ENCODE peak calls at places on chromosome 7, in ten cellular contexts. One of them, this sample, is unnamed. For H3K9me3, the result is how much of the 10 kb centered on the place peaks cover.

GRCh38 chr7:47937711-47938573 is 10.3 kb downstream of the PKD1L1 start:
- DNase-seq in uterus: no peak
- DNase-seq in right lobe of liver: no peak
- DNase-seq in H1: no peak
- DNase-seq in upper lobe of right lung: no peak
- DNase-seq in BE2C: no peak
- DNase-seq in body of pancreas: no peak
- DNase-seq in OCI-LY7: peak
- DNase-seq in CD4-positive, alpha-beta T cell: no peak
- DNase-seq in cardiac muscle cell: no peak
- DNase-seq in this sample: no peak

GRCh38 chr7:26005683-26006410 is 146.2 kb upstream of the NFE2L3 start:
- DNase-seq in OCI-LY7: no peak
- DNase-seq in upper lobe of right lung: no peak
- DNase-seq in body of pancreas: peak
- DNase-seq in CD4-positive, alpha-beta T cell: no peak
- DNase-seq in right lobe of liver: no peak
- DNase-seq in H1: no peak
- DNase-seq in cardiac muscle cell: no peak
- DNase-seq in BE2C: no peak
- DNase-seq in uterus: no peak
- DNase-seq in this sample: no peak

GRCh38 chr7:105163718-105164117 is 149.7 kb downstream of the KMT2E start:
- DNase-seq in body of pancreas: no peak
- DNase-seq in H1: no peak
- DNase-seq in OCI-LY7: no peak
- DNase-seq in CD4-positive, alpha-beta T cell: no peak
- DNase-seq in BE2C: no peak
- DNase-seq in right lobe of liver: no peak
- DNase-seq in uterus: no peak
- DNase-seq in cardiac muscle cell: no peak
- DNase-seq in upper lobe of right lung: no peak
- DNase-seq in this sample: no peak

GRCh38 chr7:149799397-149800168 is 26.2 kb upstream of the ZNF467 start:
- DNase-seq in right lobe of liver: peak
- DNase-seq in body of pancreas: peak
- DNase-seq in CD4-positive, alpha-beta T cell: peak
- DNase-seq in H1: peak
- DNase-seq in cardiac muscle cell: peak
- DNase-seq in uterus: no peak
- DNase-seq in OCI-LY7: peak
- DNase-seq in BE2C: peak
- DNase-seq in upper lobe of right lung: no peak
- DNase-seq in this sample: no peak

GRCh38 chr7:94882891-94883290 is 24.5 kb upstream of the PPP1R9A start:
- DNase-seq in CD4-positive, alpha-beta T cell: no peak
- DNase-seq in OCI-LY7: no peak
- DNase-seq in H1: no peak
- DNase-seq in upper lobe of right lung: no peak
- DNase-seq in BE2C: no peak
- DNase-seq in right lobe of liver: no peak
- DNase-seq in cardiac muscle cell: no peak
- DNase-seq in body of pancreas: no peak
- DNase-seq in uterus: no peak
- DNase-seq in this sample: peak

GRCh38 chr7:28993371-28993770 is 35.2 kb upstream of the TRIL start:
- DNase-seq in CD4-positive, alpha-beta T cell: no peak
- DNase-seq in uterus: no peak
- DNase-seq in body of pancreas: no peak
- DNase-seq in cardiac muscle cell: no peak
- DNase-seq in H1: no peak
- DNase-seq in BE2C: no peak
- DNase-seq in right lobe of liver: no peak
- DNase-seq in upper lobe of right lung: no peak
- DNase-seq in OCI-LY7: no peak
- DNase-seq in this sample: no peak

GRCh38 chr7:22555476-22555875 is 55.5 kb upstream of the STEAP1B start:
- DNase-seq in cardiac muscle cell: no peak
- DNase-seq in H1: peak
- DNase-seq in CD4-positive, alpha-beta T cell: no peak
- DNase-seq in upper lobe of right lung: no peak
- DNase-seq in uterus: no peak
- DNase-seq in body of pancreas: no peak
- DNase-seq in BE2C: no peak
- DNase-seq in OCI-LY7: no peak
- DNase-seq in right lobe of liver: peak
- DNase-seq in this sample: no peak

GRCh38 chr7:93176961-93177580 is 28.9 kb upstream of the SAMD9L start:
- DNase-seq in H1: no peak
- DNase-seq in body of pancreas: no peak
- DNase-seq in cardiac muscle cell: no peak
- DNase-seq in right lobe of liver: no peak
- DNase-seq in uterus: no peak
- DNase-seq in upper lobe of right lung: no peak
- DNase-seq in OCI-LY7: no peak
- DNase-seq in BE2C: no peak
- DNase-seq in CD4-positive, alpha-beta T cell: no peak
- DNase-seq in this sample: no peak

GRCh38 chr7:55133630-55134392 is 115.0 kb downstream of the EGFR start:
- DNase-seq in cardiac muscle cell: peak
- DNase-seq in BE2C: peak
- DNase-seq in CD4-positive, alpha-beta T cell: no peak
- DNase-seq in H1: no peak
- DNase-seq in OCI-LY7: no peak
- DNase-seq in right lobe of liver: peak
- DNase-seq in upper lobe of right lung: peak
- DNase-seq in uterus: no peak
- DNase-seq in body of pancreas: no peak
- DNase-seq in this sample: peak

GRCh38 chr7:97021443-97022261 is 3.0 kb downstream of the DLX5 start:
- DNase-seq in CD4-positive, alpha-beta T cell: no peak
- DNase-seq in upper lobe of right lung: no peak
- DNase-seq in cardiac muscle cell: no peak
- DNase-seq in right lobe of liver: no peak
- DNase-seq in H1: peak
- DNase-seq in body of pancreas: peak
- DNase-seq in OCI-LY7: no peak
- DNase-seq in uterus: no peak
- DNase-seq in BE2C: no peak
- DNase-seq in this sample: peak

GRCh38 chr7:278081-278480 is 11.9 kb upstream of the FOXL3 start:
- DNase-seq in uterus: no peak
- DNase-seq in cardiac muscle cell: no peak
- DNase-seq in CD4-positive, alpha-beta T cell: no peak
- DNase-seq in H1: no peak
- DNase-seq in body of pancreas: no peak
- DNase-seq in BE2C: no peak
- DNase-seq in upper lobe of right lung: no peak
- DNase-seq in OCI-LY7: no peak
- DNase-seq in right lobe of liver: no peak
- DNase-seq in this sample: no peak
- H3K9me3 ChIP-seq in uterus: under half
- H3K9me3 ChIP-seq in cardiac muscle cell: under half
- H3K9me3 ChIP-seq in CD4-positive, alpha-beta T cell: under half
- H3K9me3 ChIP-seq in H1: under half
- H3K9me3 ChIP-seq in body of pancreas: under half
- H3K9me3 ChIP-seq in BE2C: under half
- H3K9me3 ChIP-seq in upper lobe of right lung: under half
- H3K9me3 ChIP-seq in OCI-LY7: under half
- H3K9me3 ChIP-seq in right lobe of liver: under half
- H3K9me3 ChIP-seq in this sample: under half

GRCh38 chr7:103609778-103610177 is 163.8 kb upstream of the SLC26A5 start:
- DNase-seq in OCI-LY7: no peak
- DNase-seq in uterus: no peak
- DNase-seq in body of pancreas: no peak
- DNase-seq in H1: no peak
- DNase-seq in upper lobe of right lung: no peak
- DNase-seq in BE2C: no peak
- DNase-seq in CD4-positive, alpha-beta T cell: no peak
- DNase-seq in right lobe of liver: no peak
- DNase-seq in cardiac muscle cell: no peak
- DNase-seq in this sample: no peak

GRCh38 chr7:103613655-103614642 is 167.9 kb upstream of the SLC26A5 start:
- DNase-seq in cardiac muscle cell: peak
- DNase-seq in CD4-positive, alpha-beta T cell: no peak
- DNase-seq in body of pancreas: no peak
- DNase-seq in upper lobe of right lung: no peak
- DNase-seq in BE2C: peak
- DNase-seq in OCI-LY7: no peak
- DNase-seq in right lobe of liver: no peak
- DNase-seq in uterus: no peak
- DNase-seq in H1: no peak
- DNase-seq in this sample: no peak
- TF ChIP-seq CTCF in cardiac muscle cell: peak
- TF ChIP-seq CTCF in CD4-positive, alpha-beta T cell: no peak
- TF ChIP-seq CTCF in body of pancreas: peak
- TF ChIP-seq CTCF in upper lobe of right lung: no peak
- TF ChIP-seq CTCF in BE2C: peak
- TF ChIP-seq CTCF in OCI-LY7: peak
- TF ChIP-seq CTCF in right lobe of liver: peak
- TF ChIP-seq CTCF in uterus: no peak
- TF ChIP-seq CTCF in H1: no peak
- TF ChIP-seq CTCF in this sample: peak

GRCh38 chr7:156875766-156876165 is 17.2 kb downstream of the LMBR1 start:
- DNase-seq in uterus: no peak
- DNase-seq in cardiac muscle cell: no peak
- DNase-seq in H1: no peak
- DNase-seq in BE2C: no peak
- DNase-seq in upper lobe of right lung: no peak
- DNase-seq in CD4-positive, alpha-beta T cell: no peak
- DNase-seq in right lobe of liver: no peak
- DNase-seq in body of pancreas: no peak
- DNase-seq in OCI-LY7: no peak
- DNase-seq in this sample: no peak
- H3K9me3 ChIP-seq in uterus: under half
- H3K9me3 ChIP-seq in cardiac muscle cell: under half
- H3K9me3 ChIP-seq in H1: under half
- H3K9me3 ChIP-seq in BE2C: under half
- H3K9me3 ChIP-seq in upper lobe of right lung: under half
- H3K9me3 ChIP-seq in CD4-positive, alpha-beta T cell: under half
- H3K9me3 ChIP-seq in right lobe of liver: under half
- H3K9me3 ChIP-seq in body of pancreas: under half
- H3K9me3 ChIP-seq in OCI-LY7: under half
- H3K9me3 ChIP-seq in this sample: under half

DNA sequence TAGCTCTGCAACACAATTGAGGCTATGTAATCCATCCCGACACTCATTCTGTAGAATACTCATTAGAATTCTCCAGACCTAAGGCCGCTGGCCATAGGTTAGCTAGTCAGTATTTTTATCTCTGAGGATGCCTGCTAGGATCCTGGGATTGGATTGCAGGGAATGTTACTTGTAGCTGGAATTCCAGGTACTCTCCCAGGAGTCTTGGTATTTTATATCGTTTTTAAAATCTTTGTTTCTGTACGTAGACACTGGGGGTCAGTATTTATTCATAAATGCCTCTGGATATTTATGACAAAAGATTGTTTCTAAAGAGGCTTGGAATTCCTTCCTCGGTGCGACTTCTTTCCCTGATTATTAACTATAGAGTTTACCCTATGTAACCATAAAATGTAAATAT is 40.1 kb downstream of the BPGM start:
- DNase-seq in CD4-positive, alpha-beta T cell: no peak
- DNase-seq in uterus: no peak
- DNase-seq in OCI-LY7: no peak
- DNase-seq in cardiac muscle cell: no peak
- DNase-seq in upper lobe of right lung: no peak
- DNase-seq in H1: no peak
- DNase-seq in body of pancreas: no peak
- DNase-seq in right lobe of liver: no peak
- DNase-seq in BE2C: no peak
- DNase-seq in this sample: no peak
- TF ChIP-seq CTCF in CD4-positive, alpha-beta T cell: no peak
- TF ChIP-seq CTCF in uterus: peak
- TF ChIP-seq CTCF in OCI-LY7: peak
- TF ChIP-seq CTCF in cardiac muscle cell: peak
- TF ChIP-seq CTCF in upper lobe of right lung: peak
- TF ChIP-seq CTCF in H1: no peak
- TF ChIP-seq CTCF in body of pancreas: peak
- TF ChIP-seq CTCF in right lobe of liver: peak
- TF ChIP-seq CTCF in BE2C: peak
- TF ChIP-seq CTCF in this sample: peak

GRCh38 chr7:44103941-44104879 is at the start of gene AEBP1:
- DNase-seq in cardiac muscle cell: peak
- DNase-seq in CD4-positive, alpha-beta T cell: no peak
- DNase-seq in upper lobe of right lung: peak
- DNase-seq in right lobe of liver: no peak
- DNase-seq in OCI-LY7: peak
- DNase-seq in body of pancreas: no peak
- DNase-seq in H1: peak
- DNase-seq in uterus: peak
- DNase-seq in BE2C: peak
- DNase-seq in this sample: peak
- H3K9me3 ChIP-seq in cardiac muscle cell: under half
- H3K9me3 ChIP-seq in CD4-positive, alpha-beta T cell: under half
- H3K9me3 ChIP-seq in upper lobe of right lung: under half
- H3K9me3 ChIP-seq in right lobe of liver: under half
- H3K9me3 ChIP-seq in OCI-LY7: under half
- H3K9me3 ChIP-seq in body of pancreas: under half
- H3K9me3 ChIP-seq in H1: under half
- H3K9me3 ChIP-seq in uterus: under half
- H3K9me3 ChIP-seq in BE2C: under half
- H3K9me3 ChIP-seq in this sample: under half

DNA sequence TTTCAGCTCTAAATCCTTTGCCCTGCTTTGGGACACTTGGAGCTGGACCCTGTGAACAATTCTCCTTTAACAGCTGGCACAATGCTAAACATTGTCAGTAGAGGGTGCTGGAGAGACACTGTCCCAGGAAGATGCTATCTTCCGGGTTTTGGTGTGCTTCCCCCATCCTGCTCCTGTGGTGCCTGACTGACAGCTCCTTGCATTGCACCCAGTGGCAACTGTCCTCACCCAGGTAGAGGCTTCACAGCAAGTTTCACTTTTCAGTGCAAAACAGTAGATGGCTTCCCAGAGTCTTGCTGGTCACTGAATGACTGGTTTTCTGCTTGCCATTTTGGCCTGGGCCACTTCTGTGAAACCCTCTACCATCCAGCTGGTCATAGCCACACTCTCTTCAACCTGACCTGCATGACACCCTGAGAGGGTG is 77.3 kb downstream of the CDC14C start:
- DNase-seq in CD4-positive, alpha-beta T cell: no peak
- DNase-seq in BE2C: peak
- DNase-seq in H1: peak
- DNase-seq in OCI-LY7: peak
- DNase-seq in cardiac muscle cell: peak
- DNase-seq in right lobe of liver: no peak
- DNase-seq in body of pancreas: peak
- DNase-seq in upper lobe of right lung: no peak
- DNase-seq in uterus: no peak
- DNase-seq in this sample: peak
- TF ChIP-seq CTCF in CD4-positive, alpha-beta T cell: no peak
- TF ChIP-seq CTCF in BE2C: peak
- TF ChIP-seq CTCF in H1: peak
- TF ChIP-seq CTCF in OCI-LY7: peak
- TF ChIP-seq CTCF in cardiac muscle cell: peak
- TF ChIP-seq CTCF in right lobe of liver: peak
- TF ChIP-seq CTCF in body of pancreas: peak
- TF ChIP-seq CTCF in upper lobe of right lung: peak
- TF ChIP-seq CTCF in uterus: no peak
- TF ChIP-seq CTCF in this sample: no peak